ENCODE peak calls at places on chromosomes 5 and 9, in ten cellular contexts. One of them, this sample, is unnamed.

GRCh38 chr9:22147818-22148573 is 138.9 kb upstream of the CDKN2B start:
- DNase-seq in NCI-H2081: no peak
- DNase-seq in suprapubic skin: no peak
- DNase-seq in RPMI8226: no peak
- DNase-seq in NCI-H1436: no peak
- DNase-seq in iris pigment epithelial cell: peak; percentile 99
- DNase-seq in RKO: peak; percentile 47
- DNase-seq in GM10248: no peak
- DNase-seq in T-helper 1 cell: no peak
- DNase-seq in Kasumi-1: no peak
- DNase-seq in this sample: no peak

GRCh38 chr9:134575103-134575816 is 66.3 kb upstream of the COL5A1 start:
- DNase-seq in NCI-H2081: no peak
- DNase-seq in suprapubic skin: peak; percentile 59
- DNase-seq in RPMI8226: no peak
- DNase-seq in NCI-H1436: no peak
- DNase-seq in iris pigment epithelial cell: no peak
- DNase-seq in RKO: no peak
- DNase-seq in GM10248: no peak
- DNase-seq in T-helper 1 cell: no peak
- DNase-seq in Kasumi-1: no peak
- DNase-seq in this sample: no peak

GRCh38 chr5:7642029-7642428 is 208.9 kb downstream of the CFAP90 start:
- DNase-seq in NCI-H2081: no peak
- DNase-seq in suprapubic skin: no peak
- DNase-seq in RPMI8226: no peak
- DNase-seq in NCI-H1436: no peak
- DNase-seq in iris pigment epithelial cell: no peak
- DNase-seq in RKO: peak; percentile 12
- DNase-seq in GM10248: no peak
- DNase-seq in T-helper 1 cell: no peak
- DNase-seq in Kasumi-1: no peak
- DNase-seq in this sample: no peak

GRCh38 chr5:10987881-10988504 is 227.0 kb upstream of the DAP start:
- DNase-seq in NCI-H2081: peak; percentile 53
- DNase-seq in suprapubic skin: peak; percentile 80
- DNase-seq in RPMI8226: peak; percentile 60
- DNase-seq in NCI-H1436: no peak
- DNase-seq in iris pigment epithelial cell: peak; percentile 10
- DNase-seq in RKO: peak; percentile 12
- DNase-seq in GM10248: peak; percentile 73
- DNase-seq in T-helper 1 cell: peak; percentile 28
- DNase-seq in Kasumi-1: peak; percentile 26
- DNase-seq in this sample: no peak

GRCh38 chr5:142192296-142192695 is 83.7 kb downstream of the NDFIP1 start:
- DNase-seq in NCI-H2081: no peak
- DNase-seq in suprapubic skin: no peak
- DNase-seq in RPMI8226: no peak
- DNase-seq in NCI-H1436: no peak
- DNase-seq in iris pigment epithelial cell: no peak
- DNase-seq in RKO: no peak
- DNase-seq in GM10248: no peak
- DNase-seq in T-helper 1 cell: no peak
- DNase-seq in Kasumi-1: no peak
- DNase-seq in this sample: no peak

GRCh38 chr9:17578577-17578910 is 322 bp upstream of the SH3GL2 start:
- DNase-seq in NCI-H2081: no peak
- DNase-seq in suprapubic skin: no peak
- DNase-seq in RPMI8226: no peak
- DNase-seq in NCI-H1436: no peak
- DNase-seq in iris pigment epithelial cell: no peak
- DNase-seq in RKO: no peak
- DNase-seq in GM10248: no peak
- DNase-seq in T-helper 1 cell: no peak
- DNase-seq in Kasumi-1: no peak
- DNase-seq in this sample: no peak

GRCh38 chr9:27425827-27426716 is 98.0 kb upstream of the IFNK start:
- DNase-seq in NCI-H2081: peak; percentile 64
- DNase-seq in suprapubic skin: no peak
- DNase-seq in RPMI8226: no peak
- DNase-seq in NCI-H1436: no peak
- DNase-seq in iris pigment epithelial cell: no peak
- DNase-seq in RKO: no peak
- DNase-seq in GM10248: no peak
- DNase-seq in T-helper 1 cell: no peak
- DNase-seq in Kasumi-1: no peak
- DNase-seq in this sample: no peak

GRCh38 chr5:15001512-15001911 is 129.9 kb upstream of the ANKH start:
- DNase-seq in NCI-H2081: no peak
- DNase-seq in suprapubic skin: no peak
- DNase-seq in RPMI8226: no peak
- DNase-seq in NCI-H1436: no peak
- DNase-seq in iris pigment epithelial cell: no peak
- DNase-seq in RKO: no peak
- DNase-seq in GM10248: no peak
- DNase-seq in T-helper 1 cell: no peak
- DNase-seq in Kasumi-1: no peak
- DNase-seq in this sample: no peak

GRCh38 chr9:121732383-121732782 is 80.9 kb downstream of the DAB2IP start:
- DNase-seq in NCI-H2081: no peak
- DNase-seq in suprapubic skin: no peak
- DNase-seq in RPMI8226: no peak
- DNase-seq in NCI-H1436: no peak
- DNase-seq in iris pigment epithelial cell: no peak
- DNase-seq in RKO: no peak
- DNase-seq in GM10248: no peak
- DNase-seq in T-helper 1 cell: no peak
- DNase-seq in Kasumi-1: no peak
- DNase-seq in this sample: no peak

GRCh38 chr5:13553896-13554295 is 390.6 kb downstream of the DNAH5 start:
- DNase-seq in NCI-H2081: no peak
- DNase-seq in suprapubic skin: no peak
- DNase-seq in RPMI8226: peak; percentile 9
- DNase-seq in NCI-H1436: no peak
- DNase-seq in iris pigment epithelial cell: peak; percentile 1
- DNase-seq in RKO: peak; percentile 49
- DNase-seq in GM10248: no peak
- DNase-seq in T-helper 1 cell: no peak
- DNase-seq in Kasumi-1: no peak
- DNase-seq in this sample: no peak

GRCh38 chr5:53246042-53246836 is 136.7 kb upstream of the MOCS2 start:
- DNase-seq in NCI-H2081: no peak
- DNase-seq in suprapubic skin: no peak
- DNase-seq in RPMI8226: no peak
- DNase-seq in NCI-H1436: no peak
- DNase-seq in iris pigment epithelial cell: peak; percentile 88
- DNase-seq in RKO: no peak
- DNase-seq in GM10248: no peak
- DNase-seq in T-helper 1 cell: no peak
- DNase-seq in Kasumi-1: no peak
- DNase-seq in this sample: no peak

GRCh38 chr9:105760053-105760452 is 65.7 kb downstream of the TMEM38B start:
- DNase-seq in NCI-H2081: no peak
- DNase-seq in suprapubic skin: no peak
- DNase-seq in RPMI8226: no peak
- DNase-seq in NCI-H1436: no peak
- DNase-seq in iris pigment epithelial cell: peak; percentile 13
- DNase-seq in RKO: peak; percentile 43
- DNase-seq in GM10248: no peak
- DNase-seq in T-helper 1 cell: no peak
- DNase-seq in Kasumi-1: no peak
- DNase-seq in this sample: no peak

GRCh38 chr9:70402213-70402612 is 12.2 kb downstream of the KLF9 start:
- DNase-seq in NCI-H2081: no peak
- DNase-seq in suprapubic skin: no peak
- DNase-seq in RPMI8226: no peak
- DNase-seq in NCI-H1436: no peak
- DNase-seq in iris pigment epithelial cell: no peak
- DNase-seq in RKO: no peak
- DNase-seq in GM10248: no peak
- DNase-seq in T-helper 1 cell: no peak
- DNase-seq in Kasumi-1: no peak
- DNase-seq in this sample: no peak

GRCh38 chr5:57501414-57502321 is 19.1 kb upstream of the ACTBL2 start:
- DNase-seq in NCI-H2081: peak; percentile 11
- DNase-seq in suprapubic skin: no peak
- DNase-seq in RPMI8226: no peak
- DNase-seq in NCI-H1436: no peak
- DNase-seq in iris pigment epithelial cell: peak; percentile 73
- DNase-seq in RKO: no peak
- DNase-seq in GM10248: no peak
- DNase-seq in T-helper 1 cell: no peak
- DNase-seq in Kasumi-1: no peak
- DNase-seq in this sample: no peak

GRCh38 chr9:17462869-17463464 is 115.9 kb upstream of the SH3GL2 start:
- DNase-seq in NCI-H2081: peak; percentile 69
- DNase-seq in suprapubic skin: no peak
- DNase-seq in RPMI8226: peak; percentile 59
- DNase-seq in NCI-H1436: peak; percentile 61
- DNase-seq in iris pigment epithelial cell: peak; percentile 63
- DNase-seq in RKO: peak; percentile 78
- DNase-seq in GM10248: peak; percentile 13
- DNase-seq in T-helper 1 cell: no peak
- DNase-seq in Kasumi-1: peak; percentile 31
- DNase-seq in this sample: peak; percentile 3

GRCh38 chr9:70411141-70411929 is 3.1 kb downstream of the KLF9 start:
- DNase-seq in NCI-H2081: peak; percentile 50
- DNase-seq in suprapubic skin: peak; percentile 82
- DNase-seq in RPMI8226: no peak
- DNase-seq in NCI-H1436: no peak
- DNase-seq in iris pigment epithelial cell: peak; percentile 71
- DNase-seq in RKO: no peak
- DNase-seq in GM10248: no peak
- DNase-seq in T-helper 1 cell: no peak
- DNase-seq in Kasumi-1: no peak
- DNase-seq in this sample: no peak

GRCh38 chr5:88792144-88792840 is 90.7 kb downstream of the MEF2C start:
- DNase-seq in NCI-H2081: no peak
- DNase-seq in suprapubic skin: no peak
- DNase-seq in RPMI8226: no peak
- DNase-seq in NCI-H1436: no peak
- DNase-seq in iris pigment epithelial cell: peak; percentile 39
- DNase-seq in RKO: no peak
- DNase-seq in GM10248: no peak
- DNase-seq in T-helper 1 cell: no peak
- DNase-seq in Kasumi-1: no peak
- DNase-seq in this sample: no peak

GRCh38 chr9:114612272-114612923 is 1.3 kb downstream of the TMEM268 start:
- DNase-seq in NCI-H2081: peak; percentile 28
- DNase-seq in suprapubic skin: no peak
- DNase-seq in RPMI8226: peak; percentile 20
- DNase-seq in NCI-H1436: no peak
- DNase-seq in iris pigment epithelial cell: no peak
- DNase-seq in RKO: peak; percentile 50
- DNase-seq in GM10248: no peak
- DNase-seq in T-helper 1 cell: no peak
- DNase-seq in Kasumi-1: no peak
- DNase-seq in this sample: no peak

GRCh38 chr5:159990506-159990905 is 18.4 kb upstream of the TTC1 start:
- DNase-seq in NCI-H2081: no peak
- DNase-seq in suprapubic skin: no peak
- DNase-seq in RPMI8226: no peak
- DNase-seq in NCI-H1436: no peak
- DNase-seq in iris pigment epithelial cell: no peak
- DNase-seq in RKO: peak; percentile 46
- DNase-seq in GM10248: no peak
- DNase-seq in T-helper 1 cell: no peak
- DNase-seq in Kasumi-1: no peak
- DNase-seq in this sample: no peak

GRCh38 chr5:151492729-151493128 is 45.3 kb downstream of the SLC36A1 start:
- DNase-seq in NCI-H2081: no peak
- DNase-seq in suprapubic skin: no peak
- DNase-seq in RPMI8226: no peak
- DNase-seq in NCI-H1436: no peak
- DNase-seq in iris pigment epithelial cell: peak; percentile 75
- DNase-seq in RKO: peak; percentile 80
- DNase-seq in GM10248: no peak
- DNase-seq in T-helper 1 cell: no peak
- DNase-seq in Kasumi-1: peak; percentile 10
- DNase-seq in this sample: no peak

GRCh38 chr9:13274901-13275641 is 4.4 kb downstream of the MPDZ start:
- DNase-seq in NCI-H2081: peak; percentile 33
- DNase-seq in suprapubic skin: no peak
- DNase-seq in RPMI8226: no peak
- DNase-seq in NCI-H1436: no peak
- DNase-seq in iris pigment epithelial cell: peak; percentile 88
- DNase-seq in RKO: no peak
- DNase-seq in GM10248: no peak
- DNase-seq in T-helper 1 cell: no peak
- DNase-seq in Kasumi-1: no peak
- DNase-seq in this sample: no peak

GRCh38 chr5:172929371-172929838 is 29.8 kb upstream of the RPL26L1 start:
- DNase-seq in NCI-H2081: no peak
- DNase-seq in suprapubic skin: no peak
- DNase-seq in RPMI8226: no peak
- DNase-seq in NCI-H1436: no peak
- DNase-seq in iris pigment epithelial cell: peak; percentile 85
- DNase-seq in RKO: peak; percentile 67
- DNase-seq in GM10248: no peak
- DNase-seq in T-helper 1 cell: no peak
- DNase-seq in Kasumi-1: no peak
- DNase-seq in this sample: no peak

GRCh38 chr9:124045076-124045829 is 33.7 kb downstream of the LHX2 start:
- DNase-seq in NCI-H2081: no peak
- DNase-seq in suprapubic skin: no peak
- DNase-seq in RPMI8226: no peak
- DNase-seq in NCI-H1436: peak; percentile 22
- DNase-seq in iris pigment epithelial cell: peak; percentile 73
- DNase-seq in RKO: no peak
- DNase-seq in GM10248: no peak
- DNase-seq in T-helper 1 cell: no peak
- DNase-seq in Kasumi-1: no peak
- DNase-seq in this sample: no peak

GRCh38 chr5:66134407-66134843 is 9.7 kb upstream of the SREK1 start:
- DNase-seq in NCI-H2081: peak; percentile 9
- DNase-seq in suprapubic skin: no peak
- DNase-seq in RPMI8226: no peak
- DNase-seq in NCI-H1436: no peak
- DNase-seq in iris pigment epithelial cell: peak; percentile 13
- DNase-seq in RKO: no peak
- DNase-seq in GM10248: no peak
- DNase-seq in T-helper 1 cell: no peak
- DNase-seq in Kasumi-1: no peak
- DNase-seq in this sample: no peak

GRCh38 chr5:9233712-9234111 is 312.2 kb downstream of the SEMA5A start:
- DNase-seq in NCI-H2081: no peak
- DNase-seq in suprapubic skin: no peak
- DNase-seq in RPMI8226: no peak
- DNase-seq in NCI-H1436: no peak
- DNase-seq in iris pigment epithelial cell: peak; percentile 51
- DNase-seq in RKO: no peak
- DNase-seq in GM10248: no peak
- DNase-seq in T-helper 1 cell: no peak
- DNase-seq in Kasumi-1: no peak
- DNase-seq in this sample: no peak

GRCh38 chr5:135999396-136000139 is 29.2 kb upstream of the TGFBI start:
- DNase-seq in NCI-H2081: no peak
- DNase-seq in suprapubic skin: no peak
- DNase-seq in RPMI8226: no peak
- DNase-seq in NCI-H1436: no peak
- DNase-seq in iris pigment epithelial cell: peak; percentile 92
- DNase-seq in RKO: no peak
- DNase-seq in GM10248: no peak
- DNase-seq in T-helper 1 cell: no peak
- DNase-seq in Kasumi-1: peak; percentile 98
- DNase-seq in this sample: no peak

GRCh38 chr9:132789706-132790105 is 88.4 kb downstream of the AK8 start:
- DNase-seq in NCI-H2081: no peak
- DNase-seq in suprapubic skin: peak; percentile 9
- DNase-seq in RPMI8226: no peak
- DNase-seq in NCI-H1436: no peak
- DNase-seq in iris pigment epithelial cell: no peak
- DNase-seq in RKO: no peak
- DNase-seq in GM10248: no peak
- DNase-seq in T-helper 1 cell: no peak
- DNase-seq in Kasumi-1: no peak
- DNase-seq in this sample: no peak

GRCh38 chr5:105350406-105351140 is 1788.0 kb upstream of the NUDT12 start:
- DNase-seq in NCI-H2081: no peak
- DNase-seq in suprapubic skin: no peak
- DNase-seq in RPMI8226: no peak
- DNase-seq in NCI-H1436: no peak
- DNase-seq in iris pigment epithelial cell: no peak
- DNase-seq in RKO: no peak
- DNase-seq in GM10248: no peak
- DNase-seq in T-helper 1 cell: no peak
- DNase-seq in Kasumi-1: no peak
- DNase-seq in this sample: no peak

This sample was measured in NCI-H187 treated with DMSO at 0.1 percent for 48 hours.